ENCODE peak calls at places on chromosomes 4 and X, in nine cellular contexts. One of them, this sample, is unnamed.

GRCh38 chr4:187413564-187414358 is 581.8 kb upstream of the ZFP42 start:
- DNase-seq in OCI-LY7: no peak
- DNase-seq in ovary: no peak
- DNase-seq in glutamatergic neuron: no peak
- DNase-seq in tibial artery: no peak
- DNase-seq in body of pancreas: no peak
- DNase-seq in heart left ventricle: no peak
- DNase-seq in endothelial cell: no peak
- DNase-seq in foreskin fibroblast: no peak
- DNase-seq in this sample: no peak

GRCh38 chrX:17432158-17432557 is 57.2 kb downstream of the NHS start:
- DNase-seq in OCI-LY7: no peak
- DNase-seq in ovary: no peak
- DNase-seq in glutamatergic neuron: no peak
- DNase-seq in tibial artery: no peak
- DNase-seq in body of pancreas: no peak
- DNase-seq in heart left ventricle: no peak
- DNase-seq in endothelial cell: no peak
- DNase-seq in foreskin fibroblast: no peak
- DNase-seq in this sample: no peak

GRCh38 chrX:6708041-6708440 is 173.1 kb upstream of the VCX3A start:
- DNase-seq in OCI-LY7: no peak
- DNase-seq in ovary: no peak
- DNase-seq in glutamatergic neuron: no peak
- DNase-seq in tibial artery: no peak
- DNase-seq in body of pancreas: no peak
- DNase-seq in heart left ventricle: no peak
- DNase-seq in endothelial cell: no peak
- DNase-seq in foreskin fibroblast: no peak
- DNase-seq in this sample: no peak

GRCh38 chrX:45596190-45596808 is 395.6 kb upstream of the DIPK2B start:
- DNase-seq in OCI-LY7: no peak
- DNase-seq in ovary: no peak
- DNase-seq in glutamatergic neuron: no peak
- DNase-seq in tibial artery: no peak
- DNase-seq in body of pancreas: no peak
- DNase-seq in heart left ventricle: no peak
- DNase-seq in endothelial cell: no peak
- DNase-seq in foreskin fibroblast: peak
- DNase-seq in this sample: no peak

GRCh38 chrX:56728752-56729151 is 291 bp upstream of the NBDY start:
- DNase-seq in OCI-LY7: peak
- DNase-seq in ovary: no peak
- DNase-seq in glutamatergic neuron: peak
- DNase-seq in tibial artery: no peak
- DNase-seq in body of pancreas: no peak
- DNase-seq in heart left ventricle: no peak
- DNase-seq in endothelial cell: no peak
- DNase-seq in foreskin fibroblast: peak
- DNase-seq in this sample: no peak

GRCh38 chr4:183154701-183155391 is 55.8 kb downstream of the WWC2 start:
- DNase-seq in OCI-LY7: no peak
- DNase-seq in ovary: no peak
- DNase-seq in glutamatergic neuron: no peak
- DNase-seq in tibial artery: no peak
- DNase-seq in body of pancreas: no peak
- DNase-seq in heart left ventricle: peak
- DNase-seq in endothelial cell: no peak
- DNase-seq in foreskin fibroblast: no peak
- DNase-seq in this sample: peak

GRCh38 chrX:30627818-30628652 is 25.2 kb upstream of the GK start:
- DNase-seq in OCI-LY7: no peak
- DNase-seq in ovary: no peak
- DNase-seq in glutamatergic neuron: no peak
- DNase-seq in tibial artery: no peak
- DNase-seq in body of pancreas: no peak
- DNase-seq in heart left ventricle: no peak
- DNase-seq in endothelial cell: no peak
- DNase-seq in foreskin fibroblast: no peak
- DNase-seq in this sample: no peak

GRCh38 chr4:79626102-79626501 is 218.1 kb upstream of the GK2 start:
- DNase-seq in OCI-LY7: no peak
- DNase-seq in ovary: no peak
- DNase-seq in glutamatergic neuron: no peak
- DNase-seq in tibial artery: no peak
- DNase-seq in body of pancreas: no peak
- DNase-seq in heart left ventricle: no peak
- DNase-seq in endothelial cell: no peak
- DNase-seq in foreskin fibroblast: no peak
- DNase-seq in this sample: no peak

GRCh38 chr4:53706422-53707032 is 115.2 kb upstream of the LNX1 start:
- DNase-seq in OCI-LY7: peak
- DNase-seq in ovary: no peak
- DNase-seq in glutamatergic neuron: no peak
- DNase-seq in tibial artery: no peak
- DNase-seq in body of pancreas: peak
- DNase-seq in heart left ventricle: no peak
- DNase-seq in endothelial cell: peak
- DNase-seq in foreskin fibroblast: peak
- DNase-seq in this sample: peak

GRCh38 chr4:41209187-41209586 is 5.2 kb downstream of the APBB2 start:
- DNase-seq in OCI-LY7: no peak
- DNase-seq in ovary: no peak
- DNase-seq in glutamatergic neuron: no peak
- DNase-seq in tibial artery: no peak
- DNase-seq in body of pancreas: peak
- DNase-seq in heart left ventricle: no peak
- DNase-seq in endothelial cell: no peak
- DNase-seq in foreskin fibroblast: no peak
- DNase-seq in this sample: no peak

GRCh38 chr4:113442821-113443220 is 318.7 kb downstream of the CAMK2D start:
- DNase-seq in OCI-LY7: no peak
- DNase-seq in ovary: no peak
- DNase-seq in glutamatergic neuron: no peak
- DNase-seq in tibial artery: no peak
- DNase-seq in body of pancreas: no peak
- DNase-seq in heart left ventricle: no peak
- DNase-seq in endothelial cell: no peak
- DNase-seq in foreskin fibroblast: no peak
- DNase-seq in this sample: no peak

GRCh38 chr4:15262396-15262795 is 165.4 kb upstream of the C1QTNF7 start:
- DNase-seq in OCI-LY7: no peak
- DNase-seq in ovary: no peak
- DNase-seq in glutamatergic neuron: no peak
- DNase-seq in tibial artery: no peak
- DNase-seq in body of pancreas: no peak
- DNase-seq in heart left ventricle: no peak
- DNase-seq in endothelial cell: no peak
- DNase-seq in foreskin fibroblast: peak
- DNase-seq in this sample: no peak

GRCh38 chrX:41412261-41413167 is 34.6 kb upstream of the NYX start:
- DNase-seq in OCI-LY7: no peak
- DNase-seq in ovary: no peak
- DNase-seq in glutamatergic neuron: no peak
- DNase-seq in tibial artery: no peak
- DNase-seq in body of pancreas: peak
- DNase-seq in heart left ventricle: peak
- DNase-seq in endothelial cell: no peak
- DNase-seq in foreskin fibroblast: no peak
- DNase-seq in this sample: no peak

GRCh38 chr4:148056879-148057278 is 325.0 kb downstream of the ARHGAP10 start:
- DNase-seq in OCI-LY7: peak
- DNase-seq in ovary: no peak
- DNase-seq in glutamatergic neuron: no peak
- DNase-seq in tibial artery: peak
- DNase-seq in body of pancreas: peak
- DNase-seq in heart left ventricle: peak
- DNase-seq in endothelial cell: no peak
- DNase-seq in foreskin fibroblast: peak
- DNase-seq in this sample: peak

GRCh38 chr4:22434895-22435294 is 81.0 kb downstream of the ADGRA3 start:
- DNase-seq in OCI-LY7: peak
- DNase-seq in ovary: no peak
- DNase-seq in glutamatergic neuron: peak
- DNase-seq in tibial artery: no peak
- DNase-seq in body of pancreas: peak
- DNase-seq in heart left ventricle: peak
- DNase-seq in endothelial cell: peak
- DNase-seq in foreskin fibroblast: peak
- DNase-seq in this sample: peak

GRCh38 chr4:52833941-52834525 is 28.1 kb upstream of the RASL11B start:
- DNase-seq in OCI-LY7: no peak
- DNase-seq in ovary: no peak
- DNase-seq in glutamatergic neuron: no peak
- DNase-seq in tibial artery: no peak
- DNase-seq in body of pancreas: no peak
- DNase-seq in heart left ventricle: no peak
- DNase-seq in endothelial cell: no peak
- DNase-seq in foreskin fibroblast: peak
- DNase-seq in this sample: peak

GRCh38 chr4:127304356-127304755 is 328.4 kb upstream of the INTU start:
- DNase-seq in OCI-LY7: no peak
- DNase-seq in ovary: no peak
- DNase-seq in glutamatergic neuron: no peak
- DNase-seq in tibial artery: no peak
- DNase-seq in body of pancreas: no peak
- DNase-seq in heart left ventricle: peak
- DNase-seq in endothelial cell: no peak
- DNase-seq in foreskin fibroblast: peak
- DNase-seq in this sample: no peak

GRCh38 chrX:4708970-4709760 is 995.7 kb upstream of the PRKX start:
- DNase-seq in OCI-LY7: no peak
- DNase-seq in ovary: no peak
- DNase-seq in glutamatergic neuron: no peak
- DNase-seq in tibial artery: no peak
- DNase-seq in body of pancreas: peak
- DNase-seq in heart left ventricle: no peak
- DNase-seq in endothelial cell: no peak
- DNase-seq in foreskin fibroblast: no peak
- DNase-seq in this sample: no peak

GRCh38 chrX:4710618-4711433 is 997.4 kb upstream of the PRKX start:
- DNase-seq in OCI-LY7: no peak
- DNase-seq in ovary: no peak
- DNase-seq in glutamatergic neuron: no peak
- DNase-seq in tibial artery: no peak
- DNase-seq in body of pancreas: peak
- DNase-seq in heart left ventricle: no peak
- DNase-seq in endothelial cell: peak
- DNase-seq in foreskin fibroblast: no peak
- DNase-seq in this sample: peak

GRCh38 chrX:4706961-4707360 is 993.5 kb upstream of the PRKX start:
- DNase-seq in OCI-LY7: no peak
- DNase-seq in ovary: no peak
- DNase-seq in glutamatergic neuron: no peak
- DNase-seq in tibial artery: no peak
- DNase-seq in body of pancreas: peak
- DNase-seq in heart left ventricle: no peak
- DNase-seq in endothelial cell: no peak
- DNase-seq in foreskin fibroblast: no peak
- DNase-seq in this sample: no peak
- TF ChIP-seq CTCF in OCI-LY7: no peak
- TF ChIP-seq CTCF in ovary: no peak
- TF ChIP-seq CTCF in glutamatergic neuron: no peak
- TF ChIP-seq CTCF in tibial artery: no peak
- TF ChIP-seq CTCF in body of pancreas: no peak
- TF ChIP-seq CTCF in heart left ventricle: no peak
- TF ChIP-seq CTCF in endothelial cell: no peak
- TF ChIP-seq CTCF in foreskin fibroblast: no peak
- TF ChIP-seq CTCF in this sample: no peak

GRCh38 chrX:63466690-63467089 is 115.6 kb upstream of the SPIN4 start:
- DNase-seq in OCI-LY7: no peak
- DNase-seq in ovary: no peak
- DNase-seq in glutamatergic neuron: no peak
- DNase-seq in tibial artery: no peak
- DNase-seq in body of pancreas: no peak
- DNase-seq in heart left ventricle: no peak
- DNase-seq in endothelial cell: no peak
- DNase-seq in foreskin fibroblast: no peak
- DNase-seq in this sample: no peak
- TF ChIP-seq CTCF in OCI-LY7: peak
- TF ChIP-seq CTCF in ovary: no peak
- TF ChIP-seq CTCF in glutamatergic neuron: no peak
- TF ChIP-seq CTCF in tibial artery: no peak
- TF ChIP-seq CTCF in body of pancreas: no peak
- TF ChIP-seq CTCF in heart left ventricle: no peak
- TF ChIP-seq CTCF in endothelial cell: no peak
- TF ChIP-seq CTCF in foreskin fibroblast: no peak
- TF ChIP-seq CTCF in this sample: peak

DNA sequence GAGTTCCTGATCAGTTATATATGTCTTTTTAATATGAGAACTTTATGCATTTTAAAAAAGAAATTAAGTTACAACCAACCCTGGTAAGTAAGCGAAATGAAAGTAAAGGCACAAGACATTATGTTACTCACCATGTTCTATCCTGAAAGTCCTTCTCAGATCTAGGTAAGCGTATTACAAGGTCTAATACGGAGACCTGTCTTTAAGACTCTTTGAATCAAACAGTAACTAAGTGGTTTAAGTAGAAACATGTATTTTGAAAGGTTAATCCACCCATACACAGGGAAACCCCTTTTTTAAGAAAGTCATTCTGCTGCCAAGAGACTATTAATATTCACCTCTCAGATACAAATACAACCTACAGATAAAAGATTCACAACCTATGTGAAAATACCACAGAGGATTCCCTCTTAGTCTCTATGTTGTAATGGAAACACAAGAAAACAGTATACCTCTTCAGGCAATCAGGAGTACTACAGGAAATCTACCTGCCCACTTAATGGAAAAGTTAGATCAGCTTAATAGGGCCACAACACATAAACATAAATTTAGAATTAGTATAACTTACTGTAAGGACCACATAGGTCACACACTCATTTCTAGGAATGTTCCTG is 63.2 kb upstream of the TNIP3 start:
- DNase-seq in OCI-LY7: no peak
- DNase-seq in ovary: no peak
- DNase-seq in glutamatergic neuron: no peak
- DNase-seq in tibial artery: no peak
- DNase-seq in body of pancreas: no peak
- DNase-seq in heart left ventricle: no peak
- DNase-seq in endothelial cell: no peak
- DNase-seq in foreskin fibroblast: no peak
- DNase-seq in this sample: no peak
- TF ChIP-seq CTCF in OCI-LY7: peak
- TF ChIP-seq CTCF in ovary: no peak
- TF ChIP-seq CTCF in glutamatergic neuron: no peak
- TF ChIP-seq CTCF in tibial artery: no peak
- TF ChIP-seq CTCF in body of pancreas: no peak
- TF ChIP-seq CTCF in heart left ventricle: no peak
- TF ChIP-seq CTCF in endothelial cell: peak
- TF ChIP-seq CTCF in foreskin fibroblast: no peak
- TF ChIP-seq CTCF in this sample: peak

DNA sequence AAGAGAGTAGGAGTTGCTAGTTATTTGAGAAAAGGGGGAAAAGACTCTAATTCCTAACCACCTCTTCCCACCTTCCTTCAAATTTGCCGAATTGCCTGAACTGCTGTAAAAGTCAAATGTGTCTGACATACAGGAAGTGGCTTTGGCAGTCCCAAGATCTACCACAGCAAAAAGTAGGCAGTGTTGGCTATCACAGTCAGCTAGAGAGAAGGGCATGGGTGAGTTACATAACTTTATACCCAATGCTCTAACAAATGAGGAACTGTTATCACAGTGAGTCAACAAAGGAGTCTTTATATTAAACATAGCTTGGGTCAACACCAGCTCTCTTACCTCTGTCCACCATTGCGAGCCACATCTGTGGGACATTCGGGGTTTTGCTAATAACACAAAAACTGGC is 2.4 kb upstream of the MBNL3 start:
- DNase-seq in OCI-LY7: peak
- DNase-seq in ovary: no peak
- DNase-seq in glutamatergic neuron: no peak
- DNase-seq in tibial artery: no peak
- DNase-seq in body of pancreas: peak
- DNase-seq in heart left ventricle: no peak
- DNase-seq in endothelial cell: no peak
- DNase-seq in foreskin fibroblast: peak
- DNase-seq in this sample: no peak
- TF ChIP-seq CTCF in OCI-LY7: peak
- TF ChIP-seq CTCF in ovary: no peak
- TF ChIP-seq CTCF in glutamatergic neuron: no peak
- TF ChIP-seq CTCF in tibial artery: no peak
- TF ChIP-seq CTCF in body of pancreas: peak
- TF ChIP-seq CTCF in heart left ventricle: no peak
- TF ChIP-seq CTCF in endothelial cell: no peak
- TF ChIP-seq CTCF in foreskin fibroblast: no peak
- TF ChIP-seq CTCF in this sample: peak